ENCODE peak calls at places on chromosomes 3 and 15, in four cellular contexts. One of them, this sample, is unnamed.
A peak's percentile ranks its signal among the peaks of the same experiment; 100 is the strongest.

GRCh38 chr15:90583471-90584252 is 53.9 kb downstream of the CRTC3 start:
- DNase-seq in transverse colon: no peak
- DNase-seq in lung microvascular endothelial cell: no peak
- DNase-seq in Ammon's horn: peak; percentile 86
- DNase-seq in this sample: no peak

GRCh38 chr3:180776433-180776832 is 97.1 kb upstream of the CCDC39 start:
- DNase-seq in lung microvascular endothelial cell: no peak
- DNase-seq in Ammon's horn: no peak
- DNase-seq in transverse colon: no peak
- DNase-seq in this sample: no peak

GRCh38 chr15:73130830-73131229 is 78.6 kb downstream of the NEO1 start:
- DNase-seq in lung microvascular endothelial cell: no peak
- DNase-seq in transverse colon: no peak
- DNase-seq in Ammon's horn: no peak
- DNase-seq in this sample: no peak

GRCh38 chr3:172560026-172560425 is 36.8 kb upstream of the TNFSF10 start:
- DNase-seq in Ammon's horn: no peak
- DNase-seq in transverse colon: no peak
- DNase-seq in lung microvascular endothelial cell: no peak
- DNase-seq in this sample: no peak

GRCh38 chr15:93201940-93202339 is 112.9 kb upstream of the RGMA start:
- DNase-seq in transverse colon: no peak
- DNase-seq in lung microvascular endothelial cell: no peak
- DNase-seq in Ammon's horn: no peak
- DNase-seq in this sample: no peak

GRCh38 chr3:152583913-152584312 is 251.0 kb upstream of the P2RY1 start:
- DNase-seq in Ammon's horn: no peak
- DNase-seq in transverse colon: no peak
- DNase-seq in lung microvascular endothelial cell: no peak
- DNase-seq in this sample: no peak

GRCh38 chr3:43417133-43417532 is 130.8 kb downstream of the SNRK start:
- DNase-seq in transverse colon: no peak
- DNase-seq in Ammon's horn: no peak
- DNase-seq in lung microvascular endothelial cell: no peak
- DNase-seq in this sample: no peak

GRCh38 chr15:88621789-88622604 is 857 bp downstream of the AEN start:
- DNase-seq in transverse colon: peak; percentile 52
- DNase-seq in lung microvascular endothelial cell: peak; percentile 73
- DNase-seq in Ammon's horn: no peak
- DNase-seq in this sample: peak; percentile 79

GRCh38 chr3:141091416-141091815 is 40.3 kb downstream of the SPSB4 start:
- DNase-seq in transverse colon: no peak
- DNase-seq in lung microvascular endothelial cell: no peak
- DNase-seq in Ammon's horn: peak; percentile 50
- DNase-seq in this sample: no peak

GRCh38 chr3:15479602-15480248 is 41.8 kb downstream of the COLQ start:
- DNase-seq in Ammon's horn: no peak
- DNase-seq in transverse colon: no peak
- DNase-seq in lung microvascular endothelial cell: no peak
- DNase-seq in this sample: no peak

GRCh38 chr15:85646538-85647091 is 148.1 kb downstream of the KLHL25 start:
- DNase-seq in Ammon's horn: no peak
- DNase-seq in lung microvascular endothelial cell: peak; percentile 90
- DNase-seq in transverse colon: no peak
- DNase-seq in this sample: no peak